ENCODE peak calls at places on chromosomes 11 and 22, in four cellular contexts. L is fibroblast of mammary gland, R is AG04449, P is fibroblast of lung. U is an unnamed sample.
A peak's percentile ranks its signal among the peaks of the same experiment; 100 is the strongest.

GRCh38 chr11:60950933-60951610 is 904 bp downstream of the SLC15A3 start:
- DNase-seq in L (no peak), R (no peak), P (peak; percentile 14), U (peak; percentile 79)

GRCh38 chr11:31096191-31096590 is 273.3 kb downstream of the DCDC1 start:
- DNase-seq in L (no peak), R (no peak), P (no peak), U (no peak)

GRCh38 chr22:45096256-45096907 is 67.3 kb upstream of the NUP50 start:
- DNase-seq in L (peak; percentile 61), R (no peak), P (peak; percentile 61), U (no peak)

GRCh38 chr11:108221981-108222685 is at the start of gene NPAT:
- DNase-seq in L (no peak), R (no peak), P (no peak), U (no peak)

GRCh38 chr11:46912526-46913150 is 5.7 kb downstream of the LRP4 start:
- DNase-seq in L (no peak), R (no peak), P (no peak), U (no peak)

GRCh38 chr11:47254381-47254780 is 3.4 kb upstream of the NR1H3 start:
- DNase-seq in L (peak; percentile 48), R (no peak), P (peak; percentile 52), U (no peak)

GRCh38 chr11:95101935-95102334 is 12.3 kb downstream of the ENDOD1 start:
- DNase-seq in L (no peak), R (no peak), P (no peak), U (no peak)

GRCh38 chr11:115170133-115170815 is 333.9 kb downstream of the CADM1 start:
- DNase-seq in L (peak; percentile 22), R (no peak), P (peak; percentile 49), U (no peak)

GRCh38 chr11:17384002-17384511 is 4.4 kb downstream of the KCNJ11 start:
- DNase-seq in L (peak; percentile 87), R (peak; percentile 26), P (peak; percentile 84), U (peak; percentile 89)

GRCh38 chr11:106197438-106197837 is 120.0 kb downstream of the AASDHPPT start:
- DNase-seq in L (no peak), R (no peak), P (no peak), U (no peak)

GRCh38 chr11:119839504-119840133 is 110.6 kb upstream of the NECTIN1 start:
- DNase-seq in L (no peak), R (no peak), P (no peak), U (no peak)

GRCh38 chr11:86931965-86932332 is 23.2 kb downstream of the FZD4 start:
- DNase-seq in L (peak; percentile 79), R (no peak), P (peak; percentile 57), U (no peak)

GRCh38 chr22:18954333-18954732 is 18.2 kb upstream of the PRODH start:
- DNase-seq in L (peak; percentile 27), R (no peak), P (peak; percentile 33), U (peak; percentile 84)

GRCh38 chr22:50671641-50672040 is 982 bp upstream of the SHANK3 start:
- DNase-seq in L (no peak), R (no peak), P (no peak), U (no peak)

GRCh38 chr11:9565822-9566560 is 7.5 kb upstream of the WEE1 start:
- DNase-seq in L (peak; percentile 100), R (peak; percentile 100), P (peak; percentile 100), U (no peak)

GRCh38 chr11:46560300-46561025 is 33.4 kb downstream of the AMBRA1 start:
- DNase-seq in L (peak; percentile 50), R (no peak), P (peak; percentile 59), U (no peak)

GRCh38 chr11:9826390-9826789 is 162.5 kb downstream of the SWAP70 start:
- DNase-seq in L (no peak), R (no peak), P (no peak), U (no peak)

GRCh38 chr11:17256512-17256911 is 20.0 kb upstream of the NUCB2 start:
- DNase-seq in L (peak; percentile 96), R (peak; percentile 96), P (peak; percentile 98), U (no peak)

GRCh38 chr11:67452141-67452952 is at the start of gene GPR152:
- DNase-seq in L (no peak), R (no peak), P (no peak), U (peak; percentile 75)

GRCh38 chr11:77503006-77503405 is 29.1 kb upstream of the PAK1 start:
- DNase-seq in L (peak; percentile 68), R (no peak), P (peak; percentile 6), U (no peak)

GRCh38 chr11:78940500-78941225 is 366.0 kb upstream of the NARS2 start:
- DNase-seq in L (no peak), R (no peak), P (no peak), U (no peak)

GRCh38 chr11:122900803-122901202 is 18.2 kb downstream of the JHY start:
- DNase-seq in L (peak; percentile 60), R (no peak), P (no peak), U (no peak)

GRCh38 chr22:39487826-39488520 is 14.1 kb upstream of the MIEF1 start:
- DNase-seq in L (no peak), R (no peak), P (no peak), U (peak; percentile 63)

GRCh38 chr11:118415739-118416068 is 14.3 kb downstream of the ATP5MG start:
- DNase-seq in L (peak; percentile 94), R (peak; percentile 87), P (peak; percentile 94), U (no peak)

GRCh38 chr11:102653744-102654291 is 28.7 kb upstream of the MMP20 start:
- DNase-seq in L (peak; percentile 56), R (no peak), P (peak; percentile 21), U (no peak)

GRCh38 chr11:93494341-93494740 is 48.9 kb downstream of the SMCO4 start:
- DNase-seq in L (no peak), R (no peak), P (no peak), U (no peak)

GRCh38 chr11:19472679-19473078 is 231.9 kb upstream of the E2F8 start:
- DNase-seq in L (peak; percentile 62), R (no peak), P (no peak), U (no peak)

GRCh38 chr22:45159652-45160462 is 3.9 kb upstream of the NUP50 start:
- DNase-seq in L (peak; percentile 31), R (no peak), P (no peak), U (no peak)

GRCh38 chr11:134734446-134734845 is 322.4 kb upstream of the B3GAT1 start:
- DNase-seq in L (no peak), R (no peak), P (no peak), U (no peak)

GRCh38 chr11:32420937-32421532 is 14.3 kb downstream of the WT1 start:
- DNase-seq in L (no peak), R (no peak), P (no peak), U (no peak)

GRCh38 chr11:57598831-57599155 is 1.3 kb downstream of the SERPING1 start:
- DNase-seq in L (peak; percentile 58), R (no peak), P (peak; percentile 51), U (no peak)

GRCh38 chr11:134530826-134531225 is 118.8 kb upstream of the B3GAT1 start:
- DNase-seq in L (no peak), R (no peak), P (no peak), U (peak; percentile 35)

GRCh38 chr11:99368579-99368978 is 347.8 kb downstream of the CNTN5 start:
- DNase-seq in L (peak; percentile 28), R (no peak), P (peak; percentile 43), U (no peak)

GRCh38 chr22:37260939-37261338 is 16.9 kb upstream of the RAC2 start:
- DNase-seq in L (peak; percentile 51), R (no peak), P (peak; percentile 56), U (peak; percentile 73)

GRCh38 chr11:110990316-110990715 is 255.2 kb upstream of the POU2AF2 start:
- DNase-seq in L (peak; percentile 34), R (no peak), P (no peak), U (no peak)

GRCh38 chr22:18062421-18062820 is 15.4 kb upstream of the PEX26 start:
- DNase-seq in L (no peak), R (no peak), P (no peak), U (peak; percentile 32)

GRCh38 chr11:75400110-75400865 is 970 bp downstream of the RPS3 start:
- DNase-seq in L (peak; percentile 30), R (no peak), P (no peak), U (peak; percentile 6)

GRCh38 chr11:75403983-75404658 is 4.8 kb downstream of the RPS3 start:
- DNase-seq in L (peak; percentile 30), R (no peak), P (no peak), U (peak; percentile 21)

GRCh38 chr11:75403037-75403436 is 3.7 kb downstream of the RPS3 start:
- DNase-seq in L (no peak), R (no peak), P (no peak), U (no peak)

GRCh38 chr11:75399344-75400109 is at the start of gene RPS3:
- DNase-seq in L (peak; percentile 88), R (peak; percentile 50), P (peak; percentile 92), U (peak; percentile 95)

GRCh38 chr11:75402002-75402773 is 2.9 kb downstream of the RPS3 start:
- DNase-seq in L (no peak), R (no peak), P (no peak), U (no peak)
- H3K4me3 ChIP-seq in L (peak overlapping the region; percentile 90), R (peak overlapping the region; percentile 15), P (peak overlapping the region; percentile 3), U (no peak overlapping the region)

DNA sequence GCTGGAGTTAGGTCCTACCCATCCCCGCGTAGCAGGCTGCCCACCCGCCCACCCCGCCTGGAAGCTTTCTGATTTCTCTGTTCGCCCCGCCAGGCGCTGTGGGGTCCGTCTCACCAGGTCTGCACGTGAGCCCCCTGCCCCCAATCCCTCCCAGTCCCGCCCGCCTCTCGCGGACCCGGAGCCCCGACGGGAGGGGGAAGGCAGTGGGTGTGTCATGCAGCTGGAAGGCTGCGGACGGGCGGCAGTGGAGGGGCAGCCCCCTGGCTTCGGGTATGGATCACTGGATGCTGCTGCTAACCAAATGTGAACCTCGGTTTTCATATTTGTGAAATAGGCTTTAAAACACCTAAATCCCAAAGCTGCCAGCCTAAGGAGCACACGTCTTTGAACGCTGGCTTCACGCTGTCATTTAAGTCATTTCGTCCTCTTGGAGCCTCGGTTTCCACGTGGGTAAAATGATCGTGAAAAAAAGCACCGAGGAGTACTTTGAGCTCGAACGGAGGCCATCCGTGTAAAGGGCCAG is 568 bp upstream of the BIK start:
- DNase-seq in L (no peak), R (no peak), P (no peak), U (no peak)
- H3K4me3 ChIP-seq in L (peak overlapping the region; percentile 21), R (peak overlapping the region; percentile 41), P (peak overlapping the region; percentile 21), U (peak overlapping the region; percentile 68)

DNA sequence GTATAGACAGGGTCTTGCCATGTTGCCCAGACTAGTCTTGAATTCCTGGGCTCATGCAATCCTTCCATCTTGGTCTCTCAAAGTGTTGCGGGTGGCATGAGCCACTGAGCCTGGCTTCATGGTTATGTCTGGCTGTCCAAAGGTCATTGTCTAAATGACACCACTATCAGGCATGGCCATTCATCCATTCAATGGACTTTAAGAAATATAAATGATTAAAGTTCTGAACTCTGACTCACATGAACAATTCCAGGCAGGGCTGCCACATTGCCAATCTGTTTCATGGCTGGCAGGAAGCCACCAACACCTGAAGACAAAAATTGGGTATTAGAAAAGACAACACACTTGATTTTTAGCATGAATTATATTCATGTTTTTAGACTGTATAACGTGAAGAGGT is 4.1 kb downstream of the RTCB start:
- DNase-seq in L (no peak), R (no peak), P (no peak), U (no peak)
- H3K4me3 ChIP-seq in L (no peak overlapping the region), R (no peak overlapping the region), P (no peak overlapping the region), U (no peak overlapping the region)

DNA sequence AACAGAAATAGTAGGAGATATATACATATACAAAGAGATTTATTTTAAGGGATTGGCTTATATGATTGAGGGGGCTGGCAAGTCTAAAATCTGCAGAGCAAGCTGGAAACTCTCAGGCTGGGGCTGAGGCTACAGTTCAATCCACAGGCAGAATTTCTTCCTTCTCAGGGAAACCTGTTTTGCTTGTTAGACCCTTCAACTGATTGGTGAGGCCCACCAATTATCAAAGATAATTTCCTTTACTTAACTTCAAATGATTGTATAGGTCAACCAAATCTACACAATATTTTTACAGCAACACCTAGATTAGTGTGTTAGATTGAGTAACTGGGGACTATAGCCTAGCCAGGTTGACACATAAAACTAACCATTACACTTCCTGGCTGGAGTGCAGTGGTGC is 4.7 kb upstream of the PLEKHB1 start:
- DNase-seq in L (no peak), R (no peak), P (no peak), U (no peak)
- H3K4me3 ChIP-seq in L (no peak overlapping the region), R (no peak overlapping the region), P (no peak overlapping the region), U (no peak overlapping the region)

U was measured in upper lobe of right lung.